ENCODE peak calls at places on chromosomes 13 and 19, in seven cellular contexts. Y, I, W, H, P, O and Z are unnamed samples.

GRCh38 chr19:15101479-15102082 is 5.6 kb upstream of the SYDE1 start:
- DNase-seq in Y (no peak), I (no peak), W (no peak), H (no peak), P (peak), O (peak), Z (peak)

GRCh38 chr13:77898097-77898496 is 20.5 kb downstream of the EDNRB start:
- DNase-seq in Y (no peak), I (no peak), W (no peak), H (no peak), P (no peak), O (peak), Z (peak)

GRCh38 chr13:68099616-68100015 is 869.5 kb upstream of the PCDH9 start:
- DNase-seq in Y (no peak), I (peak), W (no peak), H (no peak), P (no peak), O (peak), Z (peak)

GRCh38 chr19:18603255-18603957 is 3.2 kb downstream of the CRLF1 start:
- DNase-seq in Y (no peak), I (no peak), W (no peak), H (no peak), P (no peak), O (no peak), Z (no peak)

GRCh38 chr13:85661639-85662038 is 137.6 kb downstream of the SLITRK6 start:
- DNase-seq in Y (no peak), I (no peak), W (no peak), H (no peak), P (no peak), O (no peak), Z (no peak)

GRCh38 chr19:34224996-34225658 is 29.2 kb upstream of the GARRE1 start:
- DNase-seq in Y (no peak), I (no peak), W (no peak), H (no peak), P (no peak), O (peak), Z (peak)

GRCh38 chr19:51572415-51572814 is 1.3 kb downstream of the ZNF175 start:
- DNase-seq in Y (no peak), I (no peak), W (no peak), H (no peak), P (no peak), O (peak), Z (no peak)

GRCh38 chr13:103371271-103371670 is 305.1 kb upstream of the SLC10A2 start:
- DNase-seq in Y (no peak), I (no peak), W (no peak), H (no peak), P (no peak), O (no peak), Z (no peak)

GRCh38 chr13:112247471-112248405 is 128.4 kb upstream of the SPACA7 start:
- DNase-seq in Y (no peak), I (no peak), W (no peak), H (no peak), P (no peak), O (no peak), Z (no peak)

GRCh38 chr19:45079911-45080469 is 930 bp downstream of the GEMIN7 start:
- DNase-seq in Y (no peak), I (no peak), W (no peak), H (no peak), P (no peak), O (no peak), Z (no peak)

GRCh38 chr13:95250961-95251360 is 50.3 kb downstream of the ABCC4 start:
- DNase-seq in Y (no peak), I (no peak), W (no peak), H (no peak), P (no peak), O (no peak), Z (no peak)

GRCh38 chr13:113837554-113838355 is 26.1 kb downstream of the GAS6 start:
- DNase-seq in Y (peak), I (peak), W (no peak), H (peak), P (peak), O (peak), Z (peak)

GRCh38 chr19:926595-927043 is 784 bp downstream of the ARID3A start:
- DNase-seq in Y (peak), I (peak), W (no peak), H (no peak), P (no peak), O (no peak), Z (no peak)

GRCh38 chr19:5520501-5520900 is 47.3 kb downstream of the TINCR start:
- DNase-seq in Y (no peak), I (no peak), W (no peak), H (no peak), P (no peak), O (no peak), Z (no peak)

GRCh38 chr19:29766100-29766499 is 45.7 kb upstream of the CCNE1 start:
- DNase-seq in Y (no peak), I (no peak), W (no peak), H (no peak), P (no peak), O (no peak), Z (no peak)

GRCh38 chr13:85588359-85588758 is 210.9 kb downstream of the SLITRK6 start:
- DNase-seq in Y (no peak), I (no peak), W (no peak), H (no peak), P (no peak), O (no peak), Z (no peak)

GRCh38 chr19:33686687-33687541 is 65.2 kb downstream of the CHST8 start:
- DNase-seq in Y (no peak), I (no peak), W (no peak), H (no peak), P (no peak), O (no peak), Z (no peak)

GRCh38 chr13:39836038-39836437 is 180.6 kb downstream of the COG6 start:
- DNase-seq in Y (no peak), I (peak), W (no peak), H (no peak), P (no peak), O (no peak), Z (no peak)

GRCh38 chr13:58855283-58855682 is 1223.7 kb downstream of the PCDH17 start:
- DNase-seq in Y (no peak), I (peak), W (no peak), H (no peak), P (no peak), O (no peak), Z (no peak)

GRCh38 chr13:35736876-35737275 is 260.4 kb upstream of the MAB21L1 start:
- DNase-seq in Y (no peak), I (no peak), W (no peak), H (no peak), P (no peak), O (no peak), Z (no peak)

GRCh38 chr13:76854209-76854608 is 32.0 kb downstream of the KCTD12 start:
- DNase-seq in Y (no peak), I (no peak), W (no peak), H (no peak), P (no peak), O (no peak), Z (no peak)

GRCh38 chr13:95098916-95099315 is 202.3 kb downstream of the ABCC4 start:
- DNase-seq in Y (no peak), I (no peak), W (no peak), H (no peak), P (no peak), O (no peak), Z (no peak)

GRCh38 chr19:55519461-55520311 is 17.2 kb downstream of the SBK2 start:
- DNase-seq in Y (no peak), I (peak), W (no peak), H (no peak), P (no peak), O (peak), Z (peak)

GRCh38 chr13:99022953-99023352 is 45.1 kb upstream of the DOCK9 start:
- DNase-seq in Y (no peak), I (no peak), W (no peak), H (no peak), P (no peak), O (no peak), Z (no peak)

GRCh38 chr19:9782282-9782681 is 13.7 kb upstream of the ZNF846 start:
- DNase-seq in Y (no peak), I (no peak), W (no peak), H (no peak), P (no peak), O (no peak), Z (no peak)

GRCh38 chr19:29483641-29483920 is 42.2 kb upstream of the VSTM2B start:
- DNase-seq in Y (no peak), I (no peak), W (no peak), H (no peak), P (no peak), O (no peak), Z (no peak)

GRCh38 chr19:35044317-35045117 is 3.0 kb downstream of the HPN start:
- DNase-seq in Y (peak), I (peak), W (peak), H (no peak), P (no peak), O (peak), Z (peak)

GRCh38 chr19:50383307-50383851 is 768 bp upstream of the POLD1 start:
- DNase-seq in Y (no peak), I (peak), W (no peak), H (no peak), P (no peak), O (no peak), Z (no peak)

GRCh38 chr13:41159174-41159573 is 26.6 kb upstream of the KBTBD6 start:
- DNase-seq in Y (no peak), I (no peak), W (no peak), H (no peak), P (no peak), O (no peak), Z (no peak)

GRCh38 chr13:87680298-87680697 is 9.1 kb downstream of the SLITRK5 start:
- DNase-seq in Y (no peak), I (no peak), W (no peak), H (no peak), P (no peak), O (no peak), Z (no peak)

GRCh38 chr19:48596679-48597465 is 9.7 kb upstream of the SPACA4 start:
- DNase-seq in Y (no peak), I (no peak), W (no peak), H (no peak), P (no peak), O (no peak), Z (no peak)